ENCODE peak calls at places on chromosomes 11 and 22, in five cellular contexts. One of them, this sample, is unnamed.

GRCh38 chr22:50581950-50582561 is 593 bp downstream of the CHKB start:
- DNase-seq in NCI-H774: no peak
- DNase-seq in NCI-H1930: no peak
- DNase-seq in cerebellum: no peak
- DNase-seq in activated naive CD4-positive, alpha-beta T cell treated with anti-CD3 and anti-CD28 coated beads, Interleukin-2, amount 50 U/mL, for 72 hours: no peak
- DNase-seq in this sample: no peak

GRCh38 chr22:38144025-38144405 is 33.5 kb upstream of the BAIAP2L2 start:
- DNase-seq in activated naive CD4-positive, alpha-beta T cell treated with anti-CD3 and anti-CD28 coated beads, Interleukin-2, amount 50 U/mL, for 72 hours: peak; percentile 43
- DNase-seq in NCI-H774: no peak
- DNase-seq in cerebellum: no peak
- DNase-seq in NCI-H1930: no peak
- DNase-seq in this sample: no peak

GRCh38 chr11:31117038-31117437 is 252.5 kb downstream of the DCDC1 start:
- DNase-seq in cerebellum: no peak
- DNase-seq in NCI-H1930: no peak
- DNase-seq in NCI-H774: no peak
- DNase-seq in activated naive CD4-positive, alpha-beta T cell treated with anti-CD3 and anti-CD28 coated beads, Interleukin-2, amount 50 U/mL, for 72 hours: no peak
- DNase-seq in this sample: no peak

GRCh38 chr11:109145287-109145686 is 276.7 kb upstream of the C11orf87 start:
- DNase-seq in activated naive CD4-positive, alpha-beta T cell treated with anti-CD3 and anti-CD28 coated beads, Interleukin-2, amount 50 U/mL, for 72 hours: no peak
- DNase-seq in NCI-H774: no peak
- DNase-seq in NCI-H1930: no peak
- DNase-seq in cerebellum: no peak
- DNase-seq in this sample: no peak

GRCh38 chr11:35344990-35345655 is 74.2 kb downstream of the SLC1A2 start:
- DNase-seq in NCI-H774: no peak
- DNase-seq in NCI-H1930: no peak
- DNase-seq in activated naive CD4-positive, alpha-beta T cell treated with anti-CD3 and anti-CD28 coated beads, Interleukin-2, amount 50 U/mL, for 72 hours: no peak
- DNase-seq in cerebellum: no peak
- DNase-seq in this sample: no peak

GRCh38 chr11:110379261-110379660 is 50.5 kb upstream of the FDX1 start:
- DNase-seq in NCI-H774: no peak
- DNase-seq in activated naive CD4-positive, alpha-beta T cell treated with anti-CD3 and anti-CD28 coated beads, Interleukin-2, amount 50 U/mL, for 72 hours: no peak
- DNase-seq in NCI-H1930: no peak
- DNase-seq in cerebellum: no peak
- DNase-seq in this sample: no peak

GRCh38 chr11:28756977-28757376 is 648.8 kb downstream of the METTL15 start:
- DNase-seq in cerebellum: no peak
- DNase-seq in NCI-H1930: no peak
- DNase-seq in NCI-H774: no peak
- DNase-seq in activated naive CD4-positive, alpha-beta T cell treated with anti-CD3 and anti-CD28 coated beads, Interleukin-2, amount 50 U/mL, for 72 hours: no peak
- DNase-seq in this sample: peak; percentile 60

GRCh38 chr11:80960331-80961095 is 1519.7 kb upstream of the TENM4 start:
- DNase-seq in NCI-H1930: no peak
- DNase-seq in activated naive CD4-positive, alpha-beta T cell treated with anti-CD3 and anti-CD28 coated beads, Interleukin-2, amount 50 U/mL, for 72 hours: no peak
- DNase-seq in cerebellum: no peak
- DNase-seq in NCI-H774: no peak
- DNase-seq in this sample: no peak

GRCh38 chr11:96817488-96817887 is 427.7 kb downstream of the JRKL start:
- DNase-seq in NCI-H1930: no peak
- DNase-seq in NCI-H774: no peak
- DNase-seq in cerebellum: no peak
- DNase-seq in activated naive CD4-positive, alpha-beta T cell treated with anti-CD3 and anti-CD28 coated beads, Interleukin-2, amount 50 U/mL, for 72 hours: no peak
- DNase-seq in this sample: no peak

GRCh38 chr11:103433380-103433779 is 324.2 kb downstream of the DYNC2H1 start:
- DNase-seq in cerebellum: no peak
- DNase-seq in NCI-H1930: no peak
- DNase-seq in activated naive CD4-positive, alpha-beta T cell treated with anti-CD3 and anti-CD28 coated beads, Interleukin-2, amount 50 U/mL, for 72 hours: no peak
- DNase-seq in NCI-H774: no peak
- DNase-seq in this sample: no peak

GRCh38 chr11:109138200-109138599 is 283.8 kb upstream of the C11orf87 start:
- DNase-seq in NCI-H1930: no peak
- DNase-seq in NCI-H774: no peak
- DNase-seq in activated naive CD4-positive, alpha-beta T cell treated with anti-CD3 and anti-CD28 coated beads, Interleukin-2, amount 50 U/mL, for 72 hours: no peak
- DNase-seq in cerebellum: no peak
- DNase-seq in this sample: no peak

GRCh38 chr11:17707833-17708232 is 11.5 kb upstream of the MYOD1 start:
- DNase-seq in activated naive CD4-positive, alpha-beta T cell treated with anti-CD3 and anti-CD28 coated beads, Interleukin-2, amount 50 U/mL, for 72 hours: no peak
- DNase-seq in cerebellum: no peak
- DNase-seq in NCI-H1930: no peak
- DNase-seq in NCI-H774: no peak
- DNase-seq in this sample: no peak

GRCh38 chr11:61773356-61773755 is 19.0 kb downstream of the TMEM258 start:
- DNase-seq in NCI-H1930: no peak
- DNase-seq in NCI-H774: no peak
- DNase-seq in cerebellum: no peak
- DNase-seq in activated naive CD4-positive, alpha-beta T cell treated with anti-CD3 and anti-CD28 coated beads, Interleukin-2, amount 50 U/mL, for 72 hours: no peak
- DNase-seq in this sample: no peak

GRCh38 chr11:128501576-128502549 is 85.5 kb downstream of the ETS1 start:
- DNase-seq in cerebellum: no peak
- DNase-seq in NCI-H774: no peak
- DNase-seq in NCI-H1930: no peak
- DNase-seq in activated naive CD4-positive, alpha-beta T cell treated with anti-CD3 and anti-CD28 coated beads, Interleukin-2, amount 50 U/mL, for 72 hours: no peak
- DNase-seq in this sample: peak; percentile 95

GRCh38 chr11:36427079-36427478 is 83.0 kb downstream of the TRAF6 start:
- DNase-seq in NCI-H1930: no peak
- DNase-seq in NCI-H774: no peak
- DNase-seq in cerebellum: no peak
- DNase-seq in activated naive CD4-positive, alpha-beta T cell treated with anti-CD3 and anti-CD28 coated beads, Interleukin-2, amount 50 U/mL, for 72 hours: no peak
- DNase-seq in this sample: no peak

GRCh38 chr11:40417627-40418026 is 1041.8 kb downstream of the LRRC4C start:
- DNase-seq in NCI-H1930: no peak
- DNase-seq in cerebellum: no peak
- DNase-seq in activated naive CD4-positive, alpha-beta T cell treated with anti-CD3 and anti-CD28 coated beads, Interleukin-2, amount 50 U/mL, for 72 hours: no peak
- DNase-seq in NCI-H774: no peak
- DNase-seq in this sample: no peak

This sample was measured in pulmonary artery endothelial cell.